ENCODE peak calls at places on chromosomes 3 and 15, in four cellular contexts. Q is fibroblast of lung, L is lower leg skin, Z is adrenal gland. V is an unnamed sample.

GRCh38 chr3:158167737-158168469 is 58.0 kb downstream of the RSRC1 start:
- DNase-seq in L (no peak), Q (peak; percentile 98), Z (peak; percentile 39), V (no peak)

GRCh38 chr3:46127503-46127902 is 80.6 kb downstream of the CCR1 start:
- DNase-seq in Q (peak; percentile 79), Z (no peak), L (no peak), V (no peak)

GRCh38 chr3:14550181-14550580 is 10.0 kb upstream of the GRIP2 start:
- DNase-seq in Q (no peak), L (no peak), Z (no peak), V (no peak)

GRCh38 chr3:100516843-100517242 is 24.4 kb downstream of the TMEM45A start:
- DNase-seq in Z (no peak), L (no peak), Q (peak; percentile 23), V (no peak)

GRCh38 chr15:62391565-62392262 is 226.6 kb upstream of the C2CD4B start:
- DNase-seq in Q (peak; percentile 64), L (no peak), Z (peak; percentile 40), V (peak; percentile 34)

GRCh38 chr3:177946965-177947364 is 589.3 kb upstream of the KCNMB2 start:
- DNase-seq in L (no peak), Q (peak; percentile 88), Z (no peak), V (no peak)

GRCh38 chr3:113151475-113152031 is 59.8 kb upstream of the BOC start:
- DNase-seq in Q (peak; percentile 43), L (no peak), Z (no peak), V (no peak)

GRCh38 chr3:197328198-197328597 is 29.8 kb upstream of the DLG1 start:
- DNase-seq in Z (no peak), L (no peak), Q (no peak), V (no peak)

GRCh38 chr3:104873331-104873730 is 493.4 kb upstream of the ALCAM start:
- DNase-seq in L (no peak), Q (no peak), Z (no peak), V (no peak)

GRCh38 chr3:64220161-64220560 is 5.1 kb downstream of the PRICKLE2 start:
- DNase-seq in Q (peak; percentile 77), Z (no peak), L (no peak), V (no peak)

DNA sequence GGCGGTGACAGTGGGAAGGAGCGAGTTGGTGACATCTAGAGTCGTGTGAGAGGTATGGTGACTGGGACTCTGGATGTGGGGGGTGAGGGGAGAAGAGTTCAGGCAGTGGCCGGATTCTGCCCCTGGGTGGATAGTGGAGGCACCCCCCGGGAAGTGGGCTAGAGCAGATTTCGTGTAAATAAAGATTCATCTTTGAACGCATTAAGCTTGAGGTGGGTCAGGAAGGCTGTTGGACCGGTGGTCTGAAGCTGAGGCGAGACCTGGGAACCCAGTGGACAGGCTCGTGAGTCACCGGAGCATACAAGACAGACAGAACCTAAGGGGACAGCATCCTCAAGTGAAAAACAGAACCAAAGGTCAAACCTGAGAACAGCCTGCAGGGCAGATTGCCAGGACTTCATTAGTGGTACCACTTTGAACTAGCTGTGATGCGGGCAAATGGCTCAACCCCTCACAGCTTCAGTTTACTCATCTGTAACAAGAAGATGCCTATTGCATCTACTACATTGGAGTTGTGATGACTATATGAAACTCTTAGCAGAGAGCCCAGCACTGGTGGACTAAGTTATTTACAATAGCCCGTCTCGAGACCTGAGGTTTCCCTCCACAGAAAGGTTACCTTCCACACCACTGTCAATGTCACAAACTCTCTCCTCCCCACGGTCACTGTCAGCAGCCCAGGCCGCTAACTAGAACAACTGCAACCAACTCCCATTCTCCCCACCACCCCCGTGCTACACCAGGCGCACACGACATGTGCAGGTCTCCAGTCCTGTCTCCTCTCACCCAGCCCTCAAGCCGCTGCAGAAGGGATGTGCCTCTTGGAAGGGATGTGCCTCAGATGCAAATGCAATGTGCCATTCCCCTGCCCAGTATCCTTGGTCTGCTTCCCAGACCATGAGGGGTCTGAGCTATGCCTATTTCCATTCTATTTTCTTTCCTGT is 901 bp upstream of the CLN6 start:
- DNase-seq in Q (no peak), Z (no peak), L (peak; percentile 38), V (no peak)
- TF ChIP-seq CTCF in Q (no peak), Z (no peak), L (no peak), V (no peak)

DNA sequence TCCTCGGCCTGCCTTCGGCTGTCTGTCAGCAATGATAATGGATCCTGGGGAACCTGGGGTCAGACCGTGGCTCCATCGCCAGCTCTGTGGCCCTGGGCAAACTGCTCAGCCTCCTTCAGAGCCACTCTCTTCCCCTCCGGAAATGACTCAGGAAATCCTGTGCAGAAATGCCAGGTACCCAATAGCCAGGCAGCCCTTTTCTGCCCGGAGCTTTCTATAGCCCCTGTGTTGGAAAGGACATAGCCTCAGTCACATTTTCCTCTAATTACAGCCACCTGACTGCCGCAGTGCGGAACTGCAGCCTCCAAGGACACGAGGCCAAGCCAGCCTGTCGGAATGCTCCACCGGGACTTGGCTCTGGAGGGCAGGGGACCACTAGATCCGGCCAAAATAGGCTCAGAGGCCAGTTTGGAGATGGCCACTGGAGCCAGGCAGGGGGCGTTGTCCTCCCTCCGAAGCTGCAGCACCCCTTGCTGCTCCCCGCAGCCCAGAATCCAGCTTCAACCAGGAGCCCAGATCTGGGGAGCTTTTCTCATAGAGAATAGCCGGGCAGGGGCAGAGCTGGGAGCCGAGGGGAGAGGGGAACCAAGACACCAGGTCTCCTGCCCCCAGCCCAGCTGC is 11.6 kb upstream of the ZXDC start:
- DNase-seq in Z (peak; percentile 78), L (no peak), Q (no peak), V (no peak)
- TF ChIP-seq CTCF in Z (peak; percentile 32), L (no peak), Q (no peak), V (no peak)

GRCh38 chr15:67832031-67832551 is 6.8 kb downstream of the SKOR1 start:
- DNase-seq in L (no peak), Q (peak; percentile 41), Z (no peak), V (no peak)
- TF ChIP-seq CTCF in L (no peak), Q (peak; percentile 36), Z (no peak), V (no peak)

GRCh38 chr3:12352253-12352652 is 63.4 kb downstream of the PPARG start:
- DNase-seq in Q (no peak), L (no peak), Z (no peak), V (no peak)
- TF ChIP-seq CTCF in Q (no peak), L (no peak), Z (no peak), V (no peak)

DNA sequence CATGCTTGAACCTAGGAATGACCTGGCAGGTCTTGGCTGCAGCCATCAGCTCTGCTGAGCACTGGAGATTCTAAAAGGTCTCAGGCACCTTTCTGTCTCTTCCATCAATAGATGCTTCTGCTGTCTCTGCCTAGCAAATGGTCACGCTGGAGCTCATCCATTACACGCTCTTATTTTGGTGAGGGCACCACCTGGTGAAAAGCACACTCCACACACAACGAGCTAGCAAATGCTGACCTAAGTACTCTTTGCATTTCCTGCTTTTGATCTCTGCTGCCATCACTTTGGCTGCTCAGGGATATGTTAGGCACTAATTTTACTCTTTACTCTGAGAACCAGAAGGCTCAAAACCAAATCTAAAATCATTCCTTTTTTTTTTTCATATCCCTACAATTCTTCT is 91.3 kb downstream of the RAB11A start:
- DNase-seq in Q (no peak), L (no peak), Z (no peak), V (no peak)
- TF ChIP-seq CTCF in Q (no peak), L (no peak), Z (no peak), V (no peak)

DNA sequence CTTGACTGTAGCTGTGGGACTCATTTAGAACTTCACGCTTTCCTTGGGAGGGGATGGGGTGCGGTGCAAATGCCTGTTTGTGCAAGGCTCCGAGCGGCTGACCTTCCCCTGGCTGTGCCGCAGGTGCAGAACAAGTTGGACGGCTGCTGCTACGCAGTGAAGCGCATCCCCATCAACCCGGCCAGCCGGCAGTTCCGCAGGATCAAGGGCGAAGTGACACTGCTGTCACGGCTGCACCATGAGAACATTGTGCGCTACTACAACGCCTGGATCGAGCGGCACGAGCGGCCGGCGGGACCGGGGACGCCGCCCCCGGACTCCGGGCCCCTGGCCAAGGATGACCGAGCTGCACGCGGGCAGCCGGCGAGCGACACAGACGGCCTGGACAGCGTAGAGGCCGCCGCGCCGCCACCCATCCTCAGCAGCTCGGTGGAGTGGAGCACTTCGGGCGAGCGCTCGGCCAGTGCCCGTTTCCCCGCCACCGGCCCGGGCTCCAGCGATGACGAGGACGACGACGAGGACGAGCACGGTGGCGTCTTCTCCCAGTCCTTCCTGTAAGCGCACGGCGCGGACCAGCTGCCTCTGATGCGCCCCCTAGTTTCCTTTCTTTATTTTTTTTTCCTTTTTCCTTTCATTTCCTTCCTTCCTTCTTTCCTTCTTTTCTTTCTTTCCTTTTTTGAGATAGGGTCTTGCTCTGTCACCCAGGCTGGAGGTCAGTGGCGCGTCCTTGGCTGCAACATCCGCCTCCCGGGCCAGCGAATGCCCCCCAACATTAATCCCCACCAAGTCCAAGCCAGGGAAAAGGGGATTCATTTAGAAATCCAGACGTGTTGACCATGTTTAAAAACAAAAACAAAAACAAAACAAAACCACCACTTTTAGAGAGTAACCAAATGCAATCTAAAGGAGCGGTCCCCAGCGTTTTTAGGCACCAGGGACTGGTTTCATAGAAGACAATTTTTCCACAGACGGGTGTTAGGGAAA is 42.7 kb downstream of the EIF2AK4 start:
- DNase-seq in Z (peak; percentile 57), L (peak; percentile 40), Q (peak; percentile 69), V (peak; percentile 25)
- TF ChIP-seq CTCF in Z (peak; percentile 42), L (no peak), Q (peak; percentile 52), V (no peak)

DNA sequence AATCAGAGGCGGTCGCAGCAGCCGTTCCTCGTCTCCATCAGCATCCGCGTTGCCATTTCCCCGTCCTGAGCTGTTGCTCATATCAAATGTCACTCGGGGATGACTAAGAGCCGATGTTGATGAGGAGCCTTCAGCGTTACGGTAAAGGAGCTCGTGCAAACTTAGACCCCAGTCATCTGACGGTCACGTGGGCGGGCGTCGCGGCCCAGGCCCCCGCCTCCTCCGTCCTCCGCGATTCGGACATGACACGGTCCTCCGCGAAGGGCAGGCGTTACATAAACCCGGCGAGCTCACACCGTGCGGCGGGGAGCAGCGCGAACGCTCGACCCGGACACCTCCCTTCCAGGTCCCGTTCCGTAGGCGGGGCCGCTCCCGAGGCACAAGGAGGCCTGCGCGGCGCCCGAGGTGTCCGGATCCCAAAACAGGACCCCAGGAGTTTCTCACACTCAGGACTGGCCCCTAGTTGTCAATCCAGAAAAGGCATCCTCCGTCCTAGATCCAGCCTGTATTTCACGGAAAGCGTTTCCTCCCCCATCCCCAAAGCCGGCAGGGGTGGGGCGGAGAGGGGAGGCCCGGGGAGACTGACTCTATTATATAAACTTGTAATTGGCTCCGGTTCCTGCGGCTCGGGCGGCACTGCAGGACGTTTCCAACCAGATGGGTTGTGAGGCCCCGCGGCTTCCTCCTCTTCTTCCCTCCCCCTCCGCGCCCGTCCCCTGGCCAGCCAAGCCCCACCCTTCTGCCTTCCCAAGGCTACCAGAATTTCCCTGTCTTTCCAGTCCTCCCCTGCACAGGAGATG is 100.0 kb upstream of the IGF1R start:
- DNase-seq in Q (peak; percentile 92), L (peak; percentile 65), Z (peak; percentile 51), V (peak; percentile 56)
- TF ChIP-seq CTCF in Q (peak; percentile 34), L (no peak), Z (no peak), V (no peak)

GRCh38 chr15:52080031-52080430 is 32.5 kb downstream of the BCL2L10 start:
- DNase-seq in Z (no peak), Q (no peak), L (no peak), V (no peak)

GRCh38 chr15:52080993-52081392 is 31.6 kb downstream of the BCL2L10 start:
- DNase-seq in Z (no peak), Q (no peak), L (no peak), V (no peak)

GRCh38 chr15:52078197-52078875 is 34.2 kb downstream of the BCL2L10 start:
- DNase-seq in Z (no peak), Q (no peak), L (no peak), V (no peak)

GRCh38 chr15:52078876-52079700 is 33.5 kb downstream of the BCL2L10 start:
- DNase-seq in L (peak; percentile 67), Z (peak; percentile 67), Q (peak; percentile 72), V (peak; percentile 61)

GRCh38 chr15:52076889-52077781 is 35.4 kb downstream of the BCL2L10 start:
- DNase-seq in Q (peak; percentile 75), Z (peak; percentile 39), L (no peak), V (no peak)
- TF ChIP-seq CTCF in Q (peak; percentile 24), Z (no peak), L (no peak), V (no peak)

V was measured in mesothelial cell of epicardium.